ENCODE peak calls at places on chromosomes 7 and 10, in ten cellular contexts. Q is heart left ventricle, E is uterus, X is cardiac muscle cell, R is BE2C, K is PC-9, S is astrocyte, H is upper lobe of right lung, G is heart right ventricle, D is body of pancreas. C is an unnamed sample. For H3K4me1, the result is how much of the 10 kb centered on the place peaks cover.

GRCh38 chr7:36652431-36652830 is 71.9 kb downstream of the AOAH start:
- DNase-seq in E (no peak), R (no peak), G (no peak), H (no peak), K (no peak), Q (no peak), D (no peak), S (no peak), X (no peak), C (no peak)

GRCh38 chr7:496528-497295 is 22.9 kb downstream of the PDGFA start:
- DNase-seq in G (peak), D (no peak), R (no peak), X (no peak), H (peak), E (no peak), K (no peak), Q (no peak), S (no peak), C (no peak)

GRCh38 chr10:102763037-102763607 is 19.4 kb downstream of the WBP1L start:
- DNase-seq in D (no peak), S (no peak), G (no peak), E (no peak), Q (no peak), R (no peak), X (no peak), K (no peak), H (no peak), C (peak)

GRCh38 chr10:95447733-95448132 is 113.4 kb downstream of the SORBS1 start:
- DNase-seq in R (no peak), D (no peak), X (peak), K (no peak), E (no peak), G (no peak), S (peak), Q (peak), H (no peak), C (no peak)

GRCh38 chr10:115861864-115862263 is 411.1 kb downstream of the GFRA1 start:
- DNase-seq in G (no peak), R (no peak), D (no peak), S (peak), K (no peak), Q (no peak), E (no peak), H (no peak), X (peak), C (no peak)

GRCh38 chr7:158924956-158925355 is 68.6 kb downstream of the DYNC2I1 start:
- DNase-seq in H (no peak), Q (no peak), S (peak), G (no peak), R (no peak), E (no peak), D (no peak), X (peak), K (no peak), C (no peak)

GRCh38 chr10:71836594-71836970 is 14.5 kb downstream of the PSAP start:
- DNase-seq in R (no peak), H (no peak), K (no peak), S (peak), Q (no peak), E (no peak), G (no peak), D (no peak), X (peak), C (peak)

GRCh38 chr7:19116121-19117080 is 1.0 kb downstream of the TWIST1 start:
- DNase-seq in G (peak), S (peak), K (peak), E (peak), H (peak), Q (peak), D (no peak), R (peak), X (peak), C (no peak)

GRCh38 chr7:30171753-30172447 is 37.1 kb downstream of the MTURN start:
- DNase-seq in R (no peak), H (no peak), K (peak), D (no peak), E (no peak), X (no peak), Q (no peak), S (peak), G (no peak), C (peak)

GRCh38 chr10:129971381-129972144 is 7.5 kb upstream of the EBF3 start:
- DNase-seq in K (no peak), G (peak), R (peak), H (peak), Q (peak), X (peak), D (peak), E (peak), S (no peak), C (peak)

GRCh38 chr7:149821191-149822148 is 16.7 kb upstream of the ZNF862 start:
- DNase-seq in S (no peak), E (no peak), G (peak), D (no peak), X (no peak), R (no peak), Q (no peak), H (peak), K (no peak), C (no peak)

GRCh38 chr7:32905175-32905662 is 13.7 kb upstream of the KBTBD2 start:
- DNase-seq in X (peak), D (peak), E (peak), R (peak), S (peak), G (peak), H (no peak), K (peak), Q (peak), C (peak)

GRCh38 chr7:157425137-157425731 is 88.4 kb downstream of the DNAJB6 start:
- DNase-seq in D (no peak), R (no peak), G (no peak), S (no peak), Q (no peak), X (no peak), K (no peak), E (no peak), H (peak), C (no peak)

GRCh38 chr10:116947838-116948529 is 57.0 kb downstream of the SHTN1 start:
- DNase-seq in D (no peak), X (peak), S (peak), E (no peak), K (peak), H (no peak), Q (no peak), R (no peak), G (no peak), C (no peak)

GRCh38 chr10:7945469-7946187 is 108.9 kb upstream of the GATA3 start:
- DNase-seq in K (no peak), S (no peak), G (no peak), Q (no peak), D (no peak), X (no peak), H (no peak), E (no peak), R (no peak), C (no peak)

GRCh38 chr7:100887186-100887954 is 2.1 kb downstream of the UFSP1 start:
- DNase-seq in K (no peak), G (no peak), H (no peak), Q (no peak), X (no peak), D (no peak), E (no peak), S (no peak), R (peak), C (no peak)

GRCh38 chr7:33719059-33719581 is 186.2 kb upstream of the BMPER start:
- DNase-seq in D (no peak), X (peak), Q (peak), K (no peak), H (no peak), E (no peak), G (peak), S (no peak), R (no peak), C (no peak)

GRCh38 chr10:125593644-125594043 is 89.3 kb downstream of the TEX36 start:
- DNase-seq in E (no peak), R (no peak), X (no peak), Q (no peak), K (no peak), S (no peak), G (no peak), H (no peak), D (no peak), C (no peak)

GRCh38 chr10:12690525-12691139 is 310.9 kb downstream of the CCDC3 start:
- DNase-seq in X (no peak), D (no peak), R (no peak), K (no peak), S (no peak), Q (no peak), E (no peak), H (no peak), G (no peak), C (no peak)

GRCh38 chr7:28332031-28332430 is 80.3 kb upstream of the CREB5 start:
- DNase-seq in E (no peak), Q (no peak), K (no peak), G (no peak), D (no peak), S (no peak), R (no peak), H (no peak), X (no peak), C (no peak)

DNA sequence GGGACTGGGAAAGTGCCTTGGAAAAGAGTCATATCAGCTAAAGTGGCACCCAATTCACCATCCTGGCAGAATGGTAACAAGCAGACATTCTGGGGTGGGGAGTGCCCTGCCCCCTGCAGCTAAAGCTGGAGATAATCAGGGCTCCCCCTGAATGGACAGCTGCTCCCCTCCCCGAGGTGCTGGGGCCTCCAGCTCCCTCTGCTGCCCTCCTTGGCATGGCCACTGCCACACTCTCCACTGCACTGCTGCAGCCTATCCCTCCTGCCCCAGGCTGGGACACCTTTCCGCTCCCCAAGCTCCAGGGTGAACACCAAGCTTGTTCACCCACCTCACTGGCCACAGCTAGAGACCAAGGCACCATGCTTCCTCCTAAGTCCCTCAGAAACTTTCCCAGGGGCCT is 9.8 kb upstream of the PARD3 start:
- DNase-seq in S (no peak), H (no peak), Q (no peak), X (no peak), E (no peak), G (no peak), D (peak), K (no peak), R (no peak), C (no peak)
- TF ChIP-seq CTCF in S (no peak), H (peak), Q (no peak), X (peak), E (peak), G (no peak), D (peak), K (no peak), R (no peak), C (no peak)

DNA sequence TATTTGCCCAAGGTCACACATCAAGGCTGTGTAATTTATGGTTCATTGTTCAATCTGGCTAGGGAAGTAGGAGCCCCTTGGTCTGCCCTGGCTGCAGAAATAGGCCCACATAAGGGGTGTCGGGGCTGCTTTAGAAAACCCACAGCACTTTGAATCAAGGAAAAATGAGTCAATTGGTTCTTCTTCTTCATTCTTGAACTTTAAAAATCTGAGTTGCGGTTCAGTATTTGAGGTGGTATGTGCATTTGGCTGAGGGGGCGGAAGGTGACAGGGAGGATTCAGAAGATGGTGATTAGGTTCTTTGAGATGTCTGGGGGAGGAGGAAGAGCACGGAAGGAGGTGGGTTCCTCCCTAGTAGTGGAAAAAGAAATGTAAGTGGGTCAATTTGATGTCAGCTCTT is 253.8 kb downstream of the PTEN start:
- DNase-seq in E (no peak), S (peak), X (no peak), K (no peak), H (no peak), D (no peak), R (no peak), Q (no peak), G (no peak), C (no peak)
- H3K4me1 ChIP-seq in E (under half), S (under half), X (under half), K (under half), H (under half), D (under half), R (under half), Q (under half), G (under half), C (under half)

DNA sequence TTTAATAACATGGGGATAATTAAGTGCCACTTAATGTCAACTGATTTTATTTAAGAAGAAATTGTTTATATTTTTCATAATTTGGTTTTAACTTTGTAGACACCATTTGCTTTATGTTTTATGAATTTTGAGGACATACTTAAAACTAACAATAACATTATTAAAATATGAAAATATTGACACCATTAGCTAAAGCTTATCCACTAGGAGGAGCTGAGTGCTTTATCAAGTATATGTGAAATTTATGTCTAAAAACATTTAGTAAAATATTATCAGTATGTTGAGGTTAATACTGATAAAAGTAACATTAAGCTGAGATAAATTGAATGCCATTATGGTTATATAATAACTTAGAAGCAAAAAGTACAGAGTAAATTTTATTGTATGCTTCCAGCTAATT is 622.1 kb downstream of the ARL4A start:
- DNase-seq in K (no peak), R (no peak), E (no peak), D (no peak), H (no peak), X (no peak), G (no peak), S (no peak), Q (no peak), C (no peak)
- TF ChIP-seq CTCF in K (no peak), R (no peak), E (no peak), D (peak), H (no peak), X (no peak), G (no peak), S (no peak), Q (no peak), C (no peak)

GRCh38 chr7:43647772-43648643 is 65.1 kb downstream of the STK17A start:
- DNase-seq in X (peak), S (peak), Q (peak), H (peak), G (peak), E (peak), D (peak), K (peak), R (peak), C (peak)

GRCh38 chr7:43648725-43649406 is 66.0 kb downstream of the STK17A start:
- DNase-seq in X (peak), R (no peak), S (peak), H (no peak), E (no peak), D (no peak), Q (no peak), K (no peak), G (no peak), C (peak)

GRCh38 chr7:43647314-43647691 is 64.4 kb downstream of the STK17A start:
- DNase-seq in E (no peak), H (no peak), D (no peak), K (no peak), G (no peak), S (peak), Q (peak), R (no peak), X (peak), C (no peak)

GRCh38 chr7:43650457-43651052 is 67.6 kb downstream of the STK17A start:
- DNase-seq in X (peak), H (no peak), S (peak), G (no peak), D (no peak), R (no peak), K (no peak), E (peak), Q (no peak), C (no peak)

DNA sequence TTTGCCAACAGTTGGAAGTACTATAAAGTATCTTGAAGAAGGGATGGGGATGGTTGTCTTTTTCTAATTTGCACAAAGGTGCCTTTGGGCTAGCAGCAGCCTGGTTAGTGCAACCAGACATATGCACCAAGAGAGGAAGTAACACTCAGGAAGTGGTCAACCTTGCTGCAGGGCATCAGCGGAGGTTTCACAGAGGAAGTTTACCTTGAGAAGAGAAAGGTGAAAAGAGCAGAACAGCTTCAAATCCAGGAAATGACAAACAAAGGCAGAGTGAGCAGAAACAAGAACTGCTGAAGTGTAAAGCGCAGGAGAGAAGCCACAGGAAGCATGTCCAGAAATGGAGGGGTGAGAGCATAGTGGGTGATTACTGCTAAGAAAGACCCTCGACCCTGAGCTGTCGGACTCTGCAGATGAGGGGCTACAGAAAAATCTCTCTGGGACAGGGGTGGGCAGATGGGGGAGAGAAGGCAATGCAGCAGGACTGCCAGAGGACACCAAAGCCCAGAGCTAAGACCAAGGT is 66.9 kb downstream of the STK17A start:
- DNase-seq in K (peak), E (no peak), D (no peak), G (no peak), R (no peak), Q (no peak), S (no peak), X (no peak), H (no peak), C (no peak)
- H3K4me1 ChIP-seq in K (half or more), E (under half), D (half or more), G (half or more), R (under half), Q (under half), S (half or more), X (under half), H (half or more), C (under half)

DNA sequence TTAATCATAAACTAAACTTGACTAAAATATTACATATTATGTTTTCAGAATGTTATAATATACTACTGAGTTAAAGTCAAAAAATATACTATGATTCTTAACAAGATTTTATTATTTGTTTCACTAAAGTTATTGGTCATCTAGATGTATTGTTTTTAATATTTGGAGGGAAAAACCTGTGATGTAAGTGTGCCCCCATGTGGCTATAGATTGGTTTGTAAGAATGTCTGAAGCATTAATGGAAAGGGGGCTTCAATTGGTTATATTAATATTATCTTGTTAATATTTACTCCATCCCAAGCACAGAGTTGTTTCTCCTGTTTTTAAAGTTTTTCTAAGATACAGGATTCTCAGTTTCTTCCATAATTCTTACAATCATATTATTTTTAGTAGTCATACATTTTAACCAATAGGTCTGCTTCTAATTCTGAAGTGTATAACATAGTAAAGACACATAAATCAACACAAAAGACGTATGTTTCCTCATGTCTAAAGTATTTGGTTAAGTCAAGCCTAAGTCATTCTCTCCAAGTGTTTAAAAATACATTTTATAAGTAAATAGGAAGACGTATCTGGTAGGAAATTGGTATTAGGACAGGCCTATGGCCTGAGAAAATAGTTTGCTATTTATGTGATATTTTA is 58.0 kb downstream of the GNAT3 start:
- DNase-seq in S (no peak), R (peak), G (no peak), K (no peak), Q (no peak), D (no peak), H (no peak), E (no peak), X (peak), C (no peak)
- TF ChIP-seq CTCF in S (peak), R (peak), G (peak), K (peak), Q (peak), D (peak), H (peak), E (peak), X (peak), C (no peak)

GRCh38 chr7:43642897-43643630 is 60.2 kb downstream of the STK17A start:
- DNase-seq in X (no peak), R (no peak), H (no peak), G (no peak), D (no peak), E (no peak), Q (no peak), S (no peak), K (no peak), C (no peak)

GRCh38 chr7:43643842-43644241 is 60.9 kb downstream of the STK17A start:
- DNase-seq in E (no peak), Q (no peak), D (no peak), S (no peak), K (no peak), G (no peak), H (no peak), X (no peak), R (no peak), C (no peak)

GRCh38 chr7:43645699-43646226 is 62.9 kb downstream of the STK17A start:
- DNase-seq in G (no peak), R (no peak), H (no peak), E (no peak), S (no peak), Q (no peak), K (no peak), D (no peak), X (no peak), C (no peak)

GRCh38 chr7:43652364-43652763 is 69.5 kb downstream of the STK17A start:
- DNase-seq in E (no peak), X (no peak), G (no peak), D (no peak), R (no peak), Q (no peak), S (no peak), H (no peak), K (no peak), C (no peak)

GRCh38 chr7:43646603-43647313 is 63.9 kb downstream of the STK17A start:
- DNase-seq in H (no peak), E (no peak), X (peak), D (no peak), R (no peak), Q (peak), S (peak), K (no peak), G (no peak), C (no peak)
- H3K4me1 ChIP-seq in H (half or more), E (under half), X (under half), D (half or more), R (under half), Q (under half), S (half or more), K (half or more), G (half or more), C (under half)

DNA sequence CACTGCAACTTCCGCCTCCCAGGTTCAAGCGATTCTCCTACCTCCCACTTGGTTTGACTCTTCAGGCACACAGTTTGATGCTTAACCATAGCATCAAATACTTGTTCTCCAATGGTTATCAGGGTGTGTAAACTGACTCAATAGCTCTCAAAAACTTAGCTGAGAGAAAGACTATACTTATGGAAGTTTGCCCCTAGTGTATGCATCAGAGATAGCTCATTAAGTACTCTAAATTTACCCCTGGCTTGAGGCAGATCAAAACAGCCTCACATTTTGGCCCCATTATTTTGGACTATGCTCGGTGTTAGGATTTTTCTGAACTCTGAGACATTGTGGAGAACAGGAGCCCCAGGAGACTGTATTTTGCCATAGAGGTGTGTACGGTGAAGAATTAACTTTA is 40.8 kb upstream of the SLC35B4 start:
- DNase-seq in G (no peak), K (no peak), S (no peak), R (no peak), E (no peak), H (no peak), Q (no peak), D (no peak), X (no peak), C (no peak)
- TF ChIP-seq CTCF in G (no peak), K (no peak), S (no peak), R (peak), E (no peak), H (no peak), Q (no peak), D (no peak), X (no peak), C (no peak)

GRCh38 chr7:129341838-129342806 is 92.1 kb upstream of the STRIP2 start:
- DNase-seq in K (no peak), R (no peak), X (no peak), D (no peak), E (no peak), H (no peak), G (no peak), Q (no peak), S (no peak), C (no peak)
- H3K4me1 ChIP-seq in K (under half), R (under half), X (under half), D (under half), E (under half), H (under half), G (under half), Q (under half), S (under half), C (under half)

C was measured in thyroid gland.